ENCODE peak calls at places on chromosomes 16 and 17, in seven cellular contexts. Y, F, D, P, X, N and W are unnamed samples.
A peak's percentile ranks its signal among the peaks of the same experiment; 100 is the strongest.

GRCh38 chr16:31861415-31861814 is 12.2 kb upstream of the ZNF267 start:
- DNase-seq in Y (no peak), F (no peak), D (no peak), P (no peak), X (no peak), N (no peak), W (no peak)

GRCh38 chr17:45091778-45092425 is 30.8 kb downstream of the NMT1 start:
- DNase-seq in Y (peak; percentile 23), F (no peak), D (peak; percentile 54), P (no peak), X (no peak), N (no peak), W (no peak)

GRCh38 chr17:2828396-2829038 is 32.3 kb downstream of the RAP1GAP2 start:
- DNase-seq in Y (no peak), F (no peak), D (peak; percentile 40), P (peak; percentile 89), X (peak; percentile 74), N (no peak), W (peak; percentile 69)

GRCh38 chr17:80855968-80856862 is 135.4 kb upstream of the CHMP6 start:
- DNase-seq in Y (peak; percentile 98), F (peak; percentile 70), D (peak; percentile 99), P (peak; percentile 88), X (peak; percentile 83), N (peak; percentile 96), W (peak; percentile 97)

GRCh38 chr16:1990336-1991134 is 765 bp downstream of the SYNGR3 start:
- DNase-seq in Y (no peak), F (no peak), D (no peak), P (no peak), X (no peak), N (no peak), W (no peak)

GRCh38 chr17:61124562-61124961 is 275.1 kb upstream of the TBX2 start:
- DNase-seq in Y (no peak), F (no peak), D (no peak), P (no peak), X (no peak), N (no peak), W (no peak)

GRCh38 chr16:85252461-85252860 is 140.2 kb upstream of the CIBAR2 start:
- DNase-seq in Y (peak; percentile 8), F (no peak), D (no peak), P (no peak), X (no peak), N (no peak), W (no peak)

GRCh38 chr16:2467301-2468141 is 3.6 kb upstream of the NTN3 start:
- DNase-seq in Y (peak; percentile 32), F (peak; percentile 38), D (peak; percentile 78), P (peak; percentile 67), X (peak; percentile 79), N (no peak), W (peak; percentile 64)

GRCh38 chr16:77711775-77712174 is 10.5 kb upstream of the NUDT7 start:
- DNase-seq in Y (peak; percentile 17), F (no peak), D (peak; percentile 65), P (no peak), X (no peak), N (no peak), W (no peak)

GRCh38 chr17:75771334-75772281 is 6.6 kb upstream of the GALK1 start:
- DNase-seq in Y (peak; percentile 42), F (no peak), D (peak; percentile 46), P (no peak), X (no peak), N (no peak), W (no peak)

GRCh38 chr16:53913082-53913870 is 209.3 kb downstream of the FTO start:
- DNase-seq in Y (peak; percentile 75), F (no peak), D (peak; percentile 99), P (no peak), X (peak; percentile 87), N (peak; percentile 69), W (peak; percentile 97)

GRCh38 chr17:79760197-79760906 is 17.6 kb upstream of the CBX2 start:
- DNase-seq in Y (peak; percentile 42), F (no peak), D (no peak), P (no peak), X (no peak), N (no peak), W (peak; percentile 22)

GRCh38 chr17:9090641-9091096 is 69.4 kb downstream of the NTN1 start:
- DNase-seq in Y (no peak), F (peak; percentile 18), D (no peak), P (no peak), X (no peak), N (no peak), W (no peak)

GRCh38 chr17:79654960-79655382 is 44.1 kb upstream of the RBFOX3 start:
- DNase-seq in Y (no peak), F (no peak), D (no peak), P (no peak), X (no peak), N (no peak), W (no peak)

GRCh38 chr17:37092041-37092440 is 143.3 kb downstream of the AATF start:
- DNase-seq in Y (peak; percentile 83), F (no peak), D (no peak), P (no peak), X (no peak), N (no peak), W (peak; percentile 20)

GRCh38 chr17:77958716-77959215 is 263 bp downstream of the TNRC6C start:
- DNase-seq in Y (no peak), F (no peak), D (no peak), P (no peak), X (no peak), N (no peak), W (no peak)

GRCh38 chr17:32936157-32936893 is 8.4 kb downstream of the TMEM98 start:
- DNase-seq in Y (no peak), F (no peak), D (no peak), P (no peak), X (no peak), N (no peak), W (no peak)

GRCh38 chr16:8632675-8633182 is 11.2 kb downstream of the METTL22 start:
- DNase-seq in Y (no peak), F (peak; percentile 38), D (no peak), P (no peak), X (no peak), N (no peak), W (no peak)

GRCh38 chr16:57058291-57058861 is 34.0 kb upstream of the CPNE2 start:
- DNase-seq in Y (no peak), F (no peak), D (no peak), P (no peak), X (no peak), N (no peak), W (no peak)

GRCh38 chr17:27070836-27071235 is 223.1 kb upstream of the WSB1 start:
- DNase-seq in Y (no peak), F (no peak), D (no peak), P (no peak), X (no peak), N (no peak), W (no peak)

GRCh38 chr16:85613609-85614337 is 651 bp downstream of the GSE1 start:
- DNase-seq in Y (no peak), F (no peak), D (no peak), P (peak; percentile 57), X (peak; percentile 69), N (no peak), W (peak; percentile 39)

DNA sequence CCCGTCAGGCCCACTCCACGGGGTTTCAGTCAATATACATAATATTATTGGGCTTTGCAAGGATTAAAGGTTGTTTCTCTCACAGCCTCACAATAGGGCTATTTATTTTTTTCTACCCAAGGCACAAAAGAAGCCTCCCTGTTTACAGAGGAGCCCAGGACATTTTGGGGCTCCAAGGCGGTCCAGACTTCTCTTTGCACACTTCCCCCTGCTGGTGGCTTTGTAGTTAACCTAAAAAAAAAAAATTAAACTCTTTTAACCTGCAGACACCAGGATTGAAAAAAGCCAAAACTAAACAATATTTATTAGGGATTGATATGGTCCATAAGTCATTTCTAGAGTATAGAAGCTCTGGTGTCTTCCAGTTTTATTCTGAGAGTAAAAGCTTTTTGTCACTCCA is 169.7 kb upstream of the ZFHX3 start:
- DNase-seq in Y (no peak), F (no peak), D (no peak), P (no peak), X (no peak), N (no peak), W (no peak)
- TF ChIP-seq CTCF in Y (no peak), F (no peak), D (peak; percentile 20), P (no peak), X (no peak), N (no peak), W (peak; percentile 19)

DNA sequence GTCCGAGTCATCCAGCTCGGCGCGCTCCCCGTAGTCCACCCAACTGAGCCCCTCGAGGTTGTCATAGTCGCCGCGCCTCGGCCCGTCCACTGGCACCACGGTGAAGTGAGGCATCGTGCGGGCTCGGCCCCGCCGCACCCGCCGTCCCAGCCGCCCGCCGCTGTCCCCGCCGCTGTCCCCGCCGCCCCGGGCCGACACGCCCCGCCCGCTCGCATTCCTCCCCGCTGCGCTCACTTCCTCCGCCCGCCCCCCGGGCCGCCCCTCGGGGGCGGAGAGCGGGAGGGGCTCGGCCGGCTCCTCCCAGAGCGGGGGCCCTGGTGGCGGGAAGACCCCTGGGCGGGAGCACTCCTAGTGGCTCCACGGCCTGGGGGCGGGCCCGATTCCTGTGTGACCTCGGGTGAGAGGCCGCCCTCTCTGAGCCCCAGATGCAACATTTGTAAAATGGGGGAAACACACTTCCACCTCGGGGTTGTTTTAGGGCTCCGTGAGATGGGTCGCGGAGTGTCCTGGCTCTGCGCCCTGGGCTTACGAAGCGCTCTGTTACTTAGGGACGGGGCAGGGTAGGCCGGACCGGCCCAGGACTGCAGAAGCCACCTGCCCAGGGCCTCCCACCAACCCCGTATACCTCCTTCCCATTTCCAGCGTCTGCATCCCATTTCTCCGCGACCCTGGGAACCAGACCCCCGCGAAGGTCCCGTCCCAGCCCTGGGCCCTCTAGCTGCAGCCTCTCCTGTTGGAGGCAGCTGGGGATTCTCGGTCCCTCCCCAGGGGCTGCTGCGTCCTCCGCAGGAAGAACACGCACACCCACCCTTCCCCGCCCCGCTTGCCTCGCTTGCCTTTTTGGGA is at the start of gene SLC12A4:
- DNase-seq in Y (peak; percentile 33), F (peak; percentile 54), D (peak; percentile 62), P (peak; percentile 98), X (peak; percentile 87), N (peak; percentile 52), W (peak; percentile 72)
- TF ChIP-seq CTCF in Y (peak; percentile 9), F (no peak), D (no peak), P (no peak), X (no peak), N (no peak), W (no peak)

DNA sequence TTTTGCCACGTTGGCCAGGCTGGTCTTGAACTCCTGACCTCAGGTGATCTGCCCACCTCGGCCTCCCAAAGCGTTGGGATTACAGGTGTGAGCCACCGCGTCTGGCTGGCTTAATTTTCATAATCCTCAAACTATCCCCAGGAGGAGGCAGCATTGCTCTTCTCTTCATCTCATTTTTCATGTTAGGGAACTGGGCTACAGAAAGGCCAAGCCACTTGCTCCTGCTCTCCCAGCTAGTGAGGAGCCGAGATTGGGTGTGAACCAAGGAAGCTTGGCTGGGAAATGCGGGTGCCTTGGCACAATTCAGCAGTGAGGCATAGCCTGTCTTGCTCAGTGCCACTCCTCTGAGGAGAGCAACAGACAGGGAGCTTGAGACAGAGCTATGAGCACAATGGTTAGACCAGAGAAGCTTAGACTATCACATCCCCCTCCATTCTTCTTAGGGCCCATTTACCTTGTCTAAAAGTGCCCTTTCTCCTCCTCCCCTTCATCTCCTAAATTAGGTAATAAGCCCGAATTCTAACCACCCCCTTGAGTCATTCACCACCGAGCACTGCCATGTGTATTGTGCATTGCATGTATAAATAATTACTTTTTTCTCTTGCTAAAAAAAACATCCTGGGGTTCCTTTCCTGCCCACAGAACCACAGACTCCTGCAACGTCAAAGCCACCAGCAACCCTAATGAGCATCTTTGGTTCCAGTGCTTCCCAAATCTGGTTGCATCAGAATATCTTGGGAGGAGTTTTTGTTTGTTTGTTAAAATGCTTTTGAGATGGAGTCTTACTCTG is 20.0 kb upstream of the KIF19 start:
- DNase-seq in Y (peak; percentile 29), F (no peak), D (no peak), P (no peak), X (no peak), N (no peak), W (peak; percentile 11)
- TF ChIP-seq CTCF in Y (no peak), F (no peak), D (no peak), P (no peak), X (no peak), N (no peak), W (peak; percentile 13)

GRCh38 chr17:63434951-63435571 is 11.0 kb downstream of the CYB561 start:
- DNase-seq in Y (peak; percentile 76), F (peak; percentile 39), D (peak; percentile 57), P (no peak), X (peak; percentile 95), N (no peak), W (peak; percentile 94)
- TF ChIP-seq CTCF in Y (peak; percentile 30), F (peak; percentile 13), D (peak; percentile 10), P (no peak), X (no peak), N (no peak), W (peak; percentile 52)